ENCODE peak calls at places on chromosomes 3 and 15, in five cellular contexts. E is A549, J is HepG2, C is K562, Q is endothelial cell of umbilical vein. N is an unnamed sample.

GRCh38 chr15:80944818-80945217 is 44.8 kb downstream of the MESD start:
- DNase-seq in E (no peak), J (no peak), C (no peak), Q (no peak), N (no peak)

GRCh38 chr3:11930084-11930483 is 74.1 kb upstream of the SYN2 start:
- DNase-seq in E (no peak), J (no peak), C (no peak), Q (no peak), N (no peak)

GRCh38 chr15:75647370-75648155 is at the start of gene SNX33:
- DNase-seq in E (peak), J (peak), C (peak), Q (peak), N (peak)

GRCh38 chr3:53836084-53836872 is 9.9 kb downstream of the CHDH start:
- DNase-seq in E (no peak), J (no peak), C (no peak), Q (no peak), N (no peak)

GRCh38 chr3:31567036-31567435 is 34.3 kb downstream of the STT3B start:
- DNase-seq in E (no peak), J (peak), C (peak), Q (no peak), N (peak)

GRCh38 chr15:36878745-36879262 is 221.5 kb downstream of the MEIS2 start:
- DNase-seq in E (no peak), J (no peak), C (no peak), Q (no peak), N (no peak)

GRCh38 chr15:23370578-23370977 is 16.0 kb downstream of the GOLGA8S start:
- DNase-seq in E (no peak), J (no peak), C (no peak), Q (no peak), N (no peak)

GRCh38 chr15:51054535-51054934 is 40.2 kb downstream of the TNFAIP8L3 start:
- DNase-seq in E (no peak), J (no peak), C (no peak), Q (no peak), N (no peak)

GRCh38 chr3:11784962-11785361 is 61.7 kb downstream of the TAMM41 start:
- DNase-seq in E (no peak), J (no peak), C (no peak), Q (no peak), N (peak)

GRCh38 chr3:25837038-25837437 is 47.1 kb downstream of the OXSM start:
- DNase-seq in E (no peak), J (no peak), C (no peak), Q (no peak), N (no peak)

GRCh38 chr3:157782236-157782635 is 279.0 kb upstream of the VEPH1 start:
- DNase-seq in E (no peak), J (no peak), C (no peak), Q (no peak), N (no peak)

GRCh38 chr3:195698325-195699147 is 22.2 kb upstream of the MUC20 start:
- DNase-seq in E (no peak), J (no peak), C (no peak), Q (no peak), N (no peak)

GRCh38 chr3:16362781-16363180 is 97.8 kb downstream of the OXNAD1 start:
- DNase-seq in E (no peak), J (no peak), C (no peak), Q (no peak), N (no peak)

GRCh38 chr15:80596521-80596976 is 98.6 kb upstream of the ABHD17C start:
- DNase-seq in E (peak), J (peak), C (no peak), Q (no peak), N (no peak)

GRCh38 chr3:159170436-159171003 is 368.7 kb downstream of the MFSD1 start:
- DNase-seq in E (no peak), J (no peak), C (no peak), Q (no peak), N (no peak)

GRCh38 chr3:29275309-29275708 is 5.6 kb upstream of the RBMS3 start:
- DNase-seq in E (no peak), J (no peak), C (no peak), Q (no peak), N (no peak)

GRCh38 chr15:68627476-68627875 is 48.7 kb downstream of the CORO2B start:
- DNase-seq in E (no peak), J (no peak), C (no peak), Q (no peak), N (no peak)

GRCh38 chr15:36344887-36345286 is 234.5 kb upstream of the CDIN1 start:
- DNase-seq in E (no peak), J (no peak), C (no peak), Q (no peak), N (no peak)

DNA sequence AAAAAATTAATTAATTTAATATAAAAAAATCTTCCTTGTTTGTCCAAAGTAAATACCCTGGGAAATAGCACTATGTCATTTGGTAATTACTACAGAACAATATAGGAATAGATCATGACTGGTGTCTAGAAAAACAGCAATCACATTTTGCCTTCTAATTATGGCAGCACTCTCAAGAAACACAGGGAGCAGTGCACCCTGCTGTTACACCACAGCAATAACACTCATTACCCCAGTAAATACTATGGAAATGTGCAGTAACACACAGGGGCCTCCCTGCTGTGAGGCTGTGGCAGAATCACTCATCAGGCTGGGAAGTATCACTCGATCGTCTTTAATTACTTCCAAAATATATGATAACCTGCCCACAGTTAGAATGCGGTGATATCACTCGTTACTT is 646.0 kb downstream of the TUSC7 start:
- DNase-seq in E (peak), J (peak), C (peak), Q (peak), N (peak)
- TF ChIP-seq CTCF in E (peak), J (peak), C (no peak), Q (peak), N (peak)

GRCh38 chr15:63452552-63453136 is 51.7 kb upstream of the USP3 start:
- DNase-seq in E (no peak), J (no peak), C (no peak), Q (no peak), N (no peak)
- TF ChIP-seq MYC in E (no peak), J (no peak), C (no peak), Q (no peak), N (no peak)

DNA sequence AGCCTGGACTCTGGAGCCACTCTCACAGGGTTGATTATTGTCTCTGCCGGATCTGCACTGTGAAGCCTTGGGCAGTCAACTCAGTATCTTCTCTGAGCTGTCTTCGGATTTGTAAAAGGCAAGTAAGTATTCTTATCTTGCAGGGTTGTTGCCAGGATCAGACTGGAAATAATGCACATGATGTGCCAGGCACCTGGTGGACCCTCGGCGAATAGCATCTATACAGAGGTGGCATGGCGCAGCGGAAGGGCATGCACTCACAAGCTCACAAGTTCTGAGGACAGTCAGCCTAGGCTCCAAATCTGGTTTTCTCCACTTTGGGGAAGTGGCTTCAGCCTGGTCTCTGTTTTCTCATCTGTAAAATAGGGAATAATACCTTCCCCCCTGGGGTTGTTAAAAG is 113.9 kb downstream of the SRGAP3 start:
- DNase-seq in E (no peak), J (no peak), C (no peak), Q (no peak), N (no peak)
- H3K4me3 ChIP-seq in E (no peak), J (no peak), C (no peak), Q (no peak), N (no peak)

GRCh38 chr3:178325330-178325729 is 210.9 kb upstream of the KCNMB2 start:
- DNase-seq in E (no peak), J (no peak), C (no peak), Q (peak), N (no peak)
- TF ChIP-seq CTCF in E (peak), J (no peak), C (peak), Q (peak), N (no peak)